ENCODE peak calls at places on chromosomes 13 and 19, in six cellular contexts. B is H1, V is GM12878, P is GM12891, A is K562, J is HepG2. G is an unnamed sample.

GRCh38 chr19:14136509-14137281 is at the start of gene ASF1B:
- DNase-seq in A (peak; percentile 98), J (peak; percentile 99), B (peak; percentile 96), V (peak; percentile 99), P (peak; percentile 97), G (peak; percentile 99)

GRCh38 chr13:28532226-28533048 is 37.5 kb upstream of the FLT1 start:
- DNase-seq in P (peak; percentile 35), J (no peak), V (no peak), A (peak; percentile 84), B (peak; percentile 71), G (no peak)

GRCh38 chr19:13069415-13070369 is 33.0 kb downstream of the LYL1 start:
- DNase-seq in V (no peak), A (peak; percentile 92), J (no peak), B (no peak), P (no peak), G (no peak)

GRCh38 chr19:29665215-29665825 is at the start of gene PLEKHF1:
- DNase-seq in V (no peak), J (peak; percentile 58), A (peak; percentile 96), B (peak; percentile 96), P (peak; percentile 95), G (peak; percentile 97)

GRCh38 chr13:58134012-58134411 is 502.5 kb downstream of the PCDH17 start:
- DNase-seq in J (no peak), A (no peak), P (no peak), V (no peak), B (no peak), G (no peak)

GRCh38 chr13:52004508-52005183 is 6.6 kb downstream of the ATP7B start:
- DNase-seq in P (no peak), A (no peak), B (no peak), V (no peak), J (no peak), G (no peak)

GRCh38 chr13:29937836-29938235 is 87.4 kb upstream of the UBL3 start:
- DNase-seq in B (no peak), J (no peak), P (no peak), A (no peak), V (no peak), G (no peak)

GRCh38 chr19:42511340-42511739 is 16.9 kb downstream of the CEACAM1 start:
- DNase-seq in J (no peak), V (no peak), B (peak; percentile 42), P (no peak), A (no peak), G (no peak)

GRCh38 chr19:29810504-29810871 is 1.3 kb upstream of the CCNE1 start:
- DNase-seq in A (peak; percentile 40), B (no peak), V (no peak), P (no peak), J (no peak), G (no peak)

GRCh38 chr19:33470686-33471085 is 50.9 kb downstream of the PEPD start:
- DNase-seq in B (no peak), J (no peak), P (no peak), V (no peak), A (no peak), G (no peak)

GRCh38 chr19:2239771-2240770 is 3.4 kb downstream of the SF3A2 start:
- DNase-seq in V (no peak), A (peak; percentile 49), P (no peak), B (no peak), J (no peak), G (no peak)

GRCh38 chr13:88000239-88000638 is 329.1 kb downstream of the SLITRK5 start:
- DNase-seq in P (no peak), A (no peak), B (no peak), V (no peak), J (no peak), G (no peak)

GRCh38 chr19:46546194-46546896 is 50.7 kb upstream of the PNMA8B start:
- DNase-seq in J (peak; percentile 30), B (peak; percentile 59), V (no peak), A (peak; percentile 66), P (no peak), G (no peak)

GRCh38 chr19:10450853-10451609 is 30.7 kb downstream of the PDE4A start:
- DNase-seq in J (no peak), B (peak; percentile 81), V (no peak), A (peak; percentile 98), P (peak; percentile 41), G (no peak)

GRCh38 chr13:99198630-99199029 is 2.0 kb upstream of the UBAC2 start:
- DNase-seq in V (no peak), A (no peak), B (no peak), P (no peak), J (no peak), G (no peak)

GRCh38 chr19:771332-771785 is 20.4 kb downstream of the MISP start:
- DNase-seq in J (peak; percentile 63), V (no peak), P (no peak), A (peak; percentile 82), B (no peak), G (peak; percentile 57)

GRCh38 chr19:1507763-1508506 is 4.9 kb downstream of the ADAMTSL5 start:
- DNase-seq in V (peak; percentile 32), J (peak; percentile 54), A (peak; percentile 100), B (peak; percentile 94), P (peak; percentile 87), G (peak; percentile 94)

GRCh38 chr19:40584007-40584406 is 7.3 kb downstream of the SHKBP1 start:
- DNase-seq in B (no peak), A (no peak), P (no peak), J (no peak), V (no peak), G (no peak)

GRCh38 chr19:40586611-40587010 is 9.9 kb downstream of the SHKBP1 start:
- DNase-seq in P (no peak), V (no peak), J (no peak), B (no peak), A (no peak), G (no peak)

GRCh38 chr19:40588110-40588854 is 11.6 kb downstream of the SHKBP1 start:
- DNase-seq in V (no peak), P (no peak), B (no peak), J (no peak), A (no peak), G (no peak)

GRCh38 chr19:40585241-40585640 is 8.6 kb downstream of the SHKBP1 start:
- DNase-seq in A (no peak), P (no peak), J (no peak), V (no peak), B (no peak), G (no peak)

DNA sequence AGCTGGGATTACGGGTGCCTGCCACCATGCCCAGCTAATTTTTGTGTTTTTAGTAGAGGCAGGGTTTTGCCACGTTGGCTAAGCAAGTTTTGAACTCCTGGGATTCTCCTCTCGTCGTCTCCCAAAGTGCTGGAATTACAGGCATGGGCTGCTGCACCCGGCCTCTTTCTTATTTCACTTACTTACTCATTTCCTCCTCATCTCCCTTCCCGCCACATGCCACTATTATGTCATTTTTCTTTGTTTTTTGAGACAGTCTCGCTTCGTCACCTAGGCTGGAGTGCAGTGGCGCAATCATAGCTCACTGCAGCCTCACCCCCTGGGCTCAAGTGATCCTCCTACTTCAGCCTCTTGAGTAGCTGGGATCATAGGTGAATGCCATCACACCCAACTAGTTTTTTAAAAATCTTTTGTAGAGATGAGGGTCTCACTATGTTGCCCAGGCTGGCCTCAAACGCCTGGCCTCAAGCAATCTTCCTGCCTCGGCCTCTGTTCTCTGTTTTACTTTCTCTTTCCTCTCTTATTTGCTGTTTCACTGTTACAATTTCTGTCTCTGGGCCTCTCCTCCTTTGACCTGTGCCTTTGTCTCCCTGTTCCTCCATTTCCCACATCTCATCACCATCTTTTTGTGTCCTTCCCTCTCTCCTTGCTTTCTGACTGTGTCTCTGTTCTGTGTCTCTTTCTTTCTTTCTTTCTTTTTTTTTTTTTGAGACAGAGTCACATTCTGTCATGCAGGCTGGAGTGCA is 9.2 kb downstream of the SHKBP1 start:
- DNase-seq in V (no peak), A (no peak), J (no peak), B (no peak), P (no peak), G (no peak)
- TF ChIP-seq TAF1 in V (no peak), A (no peak), J (no peak), B (no peak), P (no peak), G (no peak)

DNA sequence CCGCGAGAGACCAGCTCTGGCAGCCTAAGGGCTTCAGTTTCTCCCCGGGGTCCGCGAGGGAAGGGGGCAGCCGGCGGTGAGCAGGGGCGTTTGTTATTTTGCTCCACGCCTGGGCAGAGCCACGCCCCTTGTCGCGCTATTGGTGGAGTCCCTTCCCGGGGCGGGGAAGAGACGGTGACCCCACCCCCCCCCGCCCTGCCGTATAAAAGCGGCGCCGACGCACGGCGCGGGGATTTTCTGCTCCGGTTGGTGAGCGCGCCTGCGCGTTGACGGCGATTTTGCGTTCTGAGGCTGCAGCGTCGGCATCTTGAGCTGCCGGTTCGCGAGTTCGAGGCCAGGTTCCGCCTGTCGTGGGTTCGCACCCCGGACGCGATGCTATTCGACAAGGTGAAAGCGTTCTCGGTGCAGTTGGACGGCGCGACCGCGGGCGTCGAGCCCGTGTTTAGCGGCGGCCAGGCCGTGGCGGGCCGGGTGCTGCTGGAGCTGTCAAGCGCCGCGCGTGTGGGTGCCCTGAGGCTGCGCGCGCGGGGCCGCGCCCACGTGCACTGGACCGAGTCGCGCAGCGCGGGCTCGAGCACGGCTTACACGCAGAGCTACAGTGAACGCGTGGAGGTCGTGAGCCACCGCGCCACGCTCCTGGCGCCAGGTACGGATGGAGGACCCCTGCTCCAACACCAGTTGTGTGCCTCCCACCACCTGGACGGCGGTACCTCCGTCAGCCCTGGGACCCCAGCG is at the start of gene ARRDC2:
- DNase-seq in B (peak; percentile 86), A (peak; percentile 89), J (peak; percentile 44), V (no peak), P (peak; percentile 97), G (peak; percentile 98)
- TF ChIP-seq POLR2A in B (peak; percentile 63), A (no peak), J (no peak), V (peak; percentile 77), P (no peak), G (peak; percentile 38)

DNA sequence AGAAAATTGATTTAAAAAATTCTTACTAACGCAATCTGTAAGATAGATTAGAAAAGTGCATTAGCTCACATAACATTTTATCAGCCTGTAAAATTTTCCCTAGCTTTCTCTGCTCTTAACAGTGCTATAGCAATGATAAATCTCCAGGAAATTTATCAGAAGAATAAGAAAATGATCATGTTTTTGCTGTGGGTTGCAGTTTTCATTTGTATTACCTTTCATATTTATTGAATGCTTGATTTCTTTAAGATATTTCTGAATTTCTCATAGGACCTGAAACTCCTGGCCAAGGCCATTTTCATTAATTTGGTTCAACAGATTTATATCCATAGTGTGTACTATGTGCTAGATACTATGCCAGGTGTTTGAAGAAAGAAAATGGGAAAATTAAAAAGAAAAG is 130.3 kb upstream of the STARD13 start:
- DNase-seq in A (no peak), V (no peak), J (no peak), P (no peak), B (no peak), G (no peak)
- TF ChIP-seq TAF1 in A (no peak), V (no peak), J (no peak), P (no peak), B (no peak), G (no peak)

GRCh38 chr19:56312787-56313343 is 1.8 kb downstream of the ZSCAN5A start:
- DNase-seq in B (no peak), A (no peak), P (no peak), V (no peak), J (no peak), G (no peak)

GRCh38 chr19:56312337-56312736 is 2.3 kb downstream of the ZSCAN5A start:
- DNase-seq in B (no peak), P (no peak), V (no peak), A (no peak), J (no peak), G (no peak)

GRCh38 chr19:56314584-56315075 is at the start of gene ZSCAN5A:
- DNase-seq in V (peak; percentile 89), B (peak; percentile 95), A (peak; percentile 99), J (peak; percentile 89), P (peak; percentile 84), G (peak; percentile 89)

GRCh38 chr19:56315076-56315828 is 613 bp upstream of the ZSCAN5A start:
- DNase-seq in V (peak; percentile 96), B (peak; percentile 88), A (peak; percentile 96), J (peak; percentile 97), P (peak; percentile 73), G (peak; percentile 71)

GRCh38 chr19:56314018-56314583 is 538 bp downstream of the ZSCAN5A start:
- DNase-seq in P (no peak), V (no peak), B (no peak), J (peak; percentile 67), A (peak; percentile 23), G (no peak)
- TF ChIP-seq POLR2A in P (peak; percentile 11), V (no peak), B (no peak), J (peak; percentile 36), A (peak; percentile 63), G (no peak)